ENCODE peak calls at places on chromosomes 3 and 15, in ten cellular contexts. X is activated T-cell treated with anti-CD3 and anti-CD28 coated beads, Interleukin-2, amount 50 U/mL, for 72 hours; J is activated CD8-positive, alpha-beta memory T cell treated with anti-CD3 and anti-CD28 coated beads, Interleukin-2, amount 50 U/mL, for 48 hours; V is T-helper 2 cell; B is ELR; S is GM23338; E is WTC11; U is suprapubic skin; P is HEK293T; H is HCT116. Y is an unnamed sample.

GRCh38 chr15:74724570-74725240 is 623 bp downstream of the CYP1A1 start:
- DNase-seq in X (no peak), J (no peak), V (no peak), B (no peak), S (no peak), E (no peak), U (peak; percentile 69), P (no peak), H (no peak), Y (no peak)

GRCh38 chr3:196995646-196996355 is 27.2 kb upstream of the PIGZ start:
- DNase-seq in X (no peak), J (no peak), V (no peak), B (no peak), S (no peak), E (no peak), U (peak; percentile 47), P (no peak), H (no peak), Y (no peak)

GRCh38 chr3:89216021-89216739 is 108.8 kb downstream of the EPHA3 start:
- DNase-seq in X (no peak), J (no peak), V (no peak), B (no peak), S (no peak), E (no peak), U (no peak), P (no peak), H (no peak), Y (no peak)

GRCh38 chr3:107870989-107871638 is 219.7 kb downstream of the CD47 start:
- DNase-seq in X (peak; percentile 25), J (no peak), V (peak; percentile 61), B (no peak), S (no peak), E (no peak), U (no peak), P (no peak), H (no peak), Y (no peak)

GRCh38 chr15:100764778-100765457 is 114.7 kb upstream of the ALDH1A3 start:
- DNase-seq in X (no peak), J (no peak), V (no peak), B (no peak), S (no peak), E (peak; percentile 8), U (no peak), P (no peak), H (no peak), Y (no peak)

GRCh38 chr3:160296591-160296990 is 71.4 kb downstream of the C3orf80 start:
- DNase-seq in X (no peak), J (no peak), V (no peak), B (no peak), S (no peak), E (no peak), U (no peak), P (no peak), H (no peak), Y (no peak)

GRCh38 chr3:47705391-47705790 is 76.3 kb downstream of the SMARCC1 start:
- DNase-seq in X (no peak), J (no peak), V (no peak), B (no peak), S (no peak), E (no peak), U (no peak), P (no peak), H (no peak), Y (no peak)

GRCh38 chr3:167885277-167885676 is 149.8 kb downstream of the SERPINI1 start:
- DNase-seq in X (no peak), J (no peak), V (no peak), B (no peak), S (peak; percentile 67), E (no peak), U (no peak), P (no peak), H (no peak), Y (no peak)

GRCh38 chr3:27596920-27597319 is 112.7 kb upstream of the SLC4A7 start:
- DNase-seq in X (no peak), J (no peak), V (no peak), B (peak; percentile 47), S (no peak), E (no peak), U (no peak), P (no peak), H (no peak), Y (no peak)

GRCh38 chr15:39774688-39775267 is 7.9 kb downstream of the FSIP1 start:
- DNase-seq in X (peak; percentile 46), J (no peak), V (peak; percentile 86), B (no peak), S (no peak), E (no peak), U (no peak), P (no peak), H (no peak), Y (no peak)

GRCh38 chr15:31387483-31388118 is 61.0 kb downstream of the KLF13 start:
- DNase-seq in X (no peak), J (peak; percentile 54), V (peak; percentile 45), B (no peak), S (no peak), E (no peak), U (no peak), P (no peak), H (no peak), Y (no peak)

GRCh38 chr3:56762718-56763117 is 39.0 kb downstream of the ARHGEF3 start:
- DNase-seq in X (no peak), J (no peak), V (no peak), B (no peak), S (no peak), E (no peak), U (no peak), P (no peak), H (no peak), Y (no peak)

GRCh38 chr15:84750583-84751092 is 2.2 kb downstream of the ZNF592 start:
- DNase-seq in X (no peak), J (no peak), V (no peak), B (no peak), S (no peak), E (no peak), U (no peak), P (no peak), H (no peak), Y (peak; percentile 29)

GRCh38 chr15:88023956-88024355 is 232.6 kb downstream of the NTRK3 start:
- DNase-seq in X (no peak), J (no peak), V (no peak), B (no peak), S (no peak), E (no peak), U (no peak), P (no peak), H (no peak), Y (peak; percentile 73)

GRCh38 chr3:127970966-127971592 is 56.0 kb downstream of the KBTBD12 start:
- DNase-seq in X (peak; percentile 6), J (no peak), V (peak; percentile 23), B (peak; percentile 68), S (peak; percentile 79), E (no peak), U (no peak), P (peak; percentile 52), H (peak; percentile 54), Y (peak; percentile 70)

GRCh38 chr3:178669758-178670157 is 133.5 kb downstream of the KCNMB2 start:
- DNase-seq in X (no peak), J (no peak), V (peak; percentile 8), B (no peak), S (no peak), E (no peak), U (no peak), P (no peak), H (no peak), Y (no peak)

GRCh38 chr3:172339892-172340291 is 108.4 kb downstream of the GHSR start:
- DNase-seq in X (no peak), J (no peak), V (no peak), B (no peak), S (no peak), E (no peak), U (no peak), P (no peak), H (no peak), Y (no peak)

GRCh38 chr3:33398410-33398809 is 41.8 kb downstream of the UBP1 start:
- DNase-seq in X (no peak), J (no peak), V (no peak), B (no peak), S (no peak), E (no peak), U (no peak), P (no peak), H (no peak), Y (no peak)

GRCh38 chr3:37024820-37025405 is 31.6 kb downstream of the MLH1 start:
- DNase-seq in X (no peak), J (no peak), V (peak; percentile 4), B (no peak), S (no peak), E (no peak), U (no peak), P (no peak), H (no peak), Y (no peak)

GRCh38 chr3:165201964-165202363 is 5.8 kb upstream of the SLITRK3 start:
- DNase-seq in X (no peak), J (no peak), V (no peak), B (no peak), S (no peak), E (no peak), U (no peak), P (no peak), H (no peak), Y (no peak)

GRCh38 chr3:19348929-19349564 is 200.7 kb downstream of the KCNH8 start:
- DNase-seq in X (peak; percentile 7), J (no peak), V (peak; percentile 25), B (peak; percentile 24), S (peak; percentile 61), E (no peak), U (no peak), P (peak; percentile 36), H (peak; percentile 13), Y (peak; percentile 48)

GRCh38 chr15:87365221-87365620 is 891.3 kb downstream of the NTRK3 start:
- DNase-seq in X (no peak), J (no peak), V (no peak), B (peak; percentile 81), S (no peak), E (no peak), U (no peak), P (no peak), H (no peak), Y (no peak)

GRCh38 chr15:92140802-92141201 is 252.9 kb upstream of the ST8SIA2 start:
- DNase-seq in X (no peak), J (peak; percentile 6), V (no peak), B (no peak), S (no peak), E (no peak), U (no peak), P (no peak), H (no peak), Y (no peak)

GRCh38 chr15:63896336-63897115 is 62.8 kb upstream of the HERC1 start:
- DNase-seq in X (peak; percentile 80), J (peak; percentile 70), V (peak; percentile 41), B (peak; percentile 68), S (no peak), E (no peak), U (no peak), P (no peak), H (no peak), Y (no peak)

GRCh38 chr3:12972791-12973702 is 100.2 kb downstream of the IQSEC1 start:
- DNase-seq in X (no peak), J (no peak), V (no peak), B (no peak), S (no peak), E (no peak), U (no peak), P (no peak), H (no peak), Y (no peak)